ENCODE peak calls at places on chromosomes 11 and 22, in eight cellular contexts. One of them, this sample, is unnamed.

GRCh38 chr11:118988280-118988679 is 9.7 kb upstream of the CENATAC start:
- DNase-seq in AG04449: no peak
- DNase-seq in activated CD8-positive, alpha-beta memory T cell treated with anti-CD3 and anti-CD28 coated beads for 24 hours: no peak
- DNase-seq in activated naive CD8-positive, alpha-beta T cell treated with anti-CD3 and anti-CD28 coated beads for 36 hours: no peak
- DNase-seq in MV-4-11: no peak
- DNase-seq in skeletal muscle cell: no peak
- DNase-seq in HFFc6: no peak
- DNase-seq in nephron progenitor cell: no peak
- DNase-seq in this sample: no peak

GRCh38 chr11:32173435-32173834 is 82.6 kb downstream of the RCN1 start:
- DNase-seq in AG04449: no peak
- DNase-seq in activated CD8-positive, alpha-beta memory T cell treated with anti-CD3 and anti-CD28 coated beads for 24 hours: no peak
- DNase-seq in activated naive CD8-positive, alpha-beta T cell treated with anti-CD3 and anti-CD28 coated beads for 36 hours: peak; percentile 8
- DNase-seq in MV-4-11: peak; percentile 2
- DNase-seq in skeletal muscle cell: peak; percentile 19
- DNase-seq in HFFc6: peak; percentile 53
- DNase-seq in nephron progenitor cell: peak; percentile 67
- DNase-seq in this sample: peak; percentile 47

GRCh38 chr11:125062931-125063428 is at the start of gene SLC37A2:
- DNase-seq in AG04449: no peak
- DNase-seq in activated CD8-positive, alpha-beta memory T cell treated with anti-CD3 and anti-CD28 coated beads for 24 hours: peak; percentile 74
- DNase-seq in activated naive CD8-positive, alpha-beta T cell treated with anti-CD3 and anti-CD28 coated beads for 36 hours: peak; percentile 60
- DNase-seq in MV-4-11: peak; percentile 85
- DNase-seq in skeletal muscle cell: no peak
- DNase-seq in HFFc6: peak; percentile 36
- DNase-seq in nephron progenitor cell: peak; percentile 78
- DNase-seq in this sample: peak; percentile 8

GRCh38 chr11:78080818-78081495 is 1.3 kb upstream of the NDUFC2 start:
- DNase-seq in AG04449: no peak
- DNase-seq in activated CD8-positive, alpha-beta memory T cell treated with anti-CD3 and anti-CD28 coated beads for 24 hours: no peak
- DNase-seq in activated naive CD8-positive, alpha-beta T cell treated with anti-CD3 and anti-CD28 coated beads for 36 hours: no peak
- DNase-seq in MV-4-11: peak; percentile 95
- DNase-seq in skeletal muscle cell: no peak
- DNase-seq in HFFc6: peak; percentile 91
- DNase-seq in nephron progenitor cell: no peak
- DNase-seq in this sample: no peak

GRCh38 chr22:37020192-37020479 is 594 bp downstream of the MPST start:
- DNase-seq in AG04449: no peak
- DNase-seq in activated CD8-positive, alpha-beta memory T cell treated with anti-CD3 and anti-CD28 coated beads for 24 hours: no peak
- DNase-seq in activated naive CD8-positive, alpha-beta T cell treated with anti-CD3 and anti-CD28 coated beads for 36 hours: no peak
- DNase-seq in MV-4-11: peak; percentile 47
- DNase-seq in skeletal muscle cell: no peak
- DNase-seq in HFFc6: peak; percentile 24
- DNase-seq in nephron progenitor cell: no peak
- DNase-seq in this sample: peak; percentile 49

GRCh38 chr22:40033586-40034380 is 39.0 kb downstream of the FAM83F start:
- DNase-seq in AG04449: no peak
- DNase-seq in activated CD8-positive, alpha-beta memory T cell treated with anti-CD3 and anti-CD28 coated beads for 24 hours: no peak
- DNase-seq in activated naive CD8-positive, alpha-beta T cell treated with anti-CD3 and anti-CD28 coated beads for 36 hours: no peak
- DNase-seq in MV-4-11: no peak
- DNase-seq in skeletal muscle cell: no peak
- DNase-seq in HFFc6: no peak
- DNase-seq in nephron progenitor cell: no peak
- DNase-seq in this sample: no peak

GRCh38 chr11:27358306-27358705 is 4.7 kb downstream of the CCDC34 start:
- DNase-seq in AG04449: no peak
- DNase-seq in activated CD8-positive, alpha-beta memory T cell treated with anti-CD3 and anti-CD28 coated beads for 24 hours: no peak
- DNase-seq in activated naive CD8-positive, alpha-beta T cell treated with anti-CD3 and anti-CD28 coated beads for 36 hours: no peak
- DNase-seq in MV-4-11: peak; percentile 20
- DNase-seq in skeletal muscle cell: no peak
- DNase-seq in HFFc6: no peak
- DNase-seq in nephron progenitor cell: no peak
- DNase-seq in this sample: no peak

GRCh38 chr22:44802071-44802700 is 49.8 kb downstream of the ARHGAP8 start:
- DNase-seq in AG04449: no peak
- DNase-seq in activated CD8-positive, alpha-beta memory T cell treated with anti-CD3 and anti-CD28 coated beads for 24 hours: no peak
- DNase-seq in activated naive CD8-positive, alpha-beta T cell treated with anti-CD3 and anti-CD28 coated beads for 36 hours: no peak
- DNase-seq in MV-4-11: no peak
- DNase-seq in skeletal muscle cell: no peak
- DNase-seq in HFFc6: no peak
- DNase-seq in nephron progenitor cell: no peak
- DNase-seq in this sample: no peak

GRCh38 chr22:40819741-40820140 is 595 bp upstream of the SLC25A17 start:
- DNase-seq in AG04449: no peak
- DNase-seq in activated CD8-positive, alpha-beta memory T cell treated with anti-CD3 and anti-CD28 coated beads for 24 hours: no peak
- DNase-seq in activated naive CD8-positive, alpha-beta T cell treated with anti-CD3 and anti-CD28 coated beads for 36 hours: no peak
- DNase-seq in MV-4-11: peak; percentile 52
- DNase-seq in skeletal muscle cell: no peak
- DNase-seq in HFFc6: peak; percentile 58
- DNase-seq in nephron progenitor cell: no peak
- DNase-seq in this sample: no peak

GRCh38 chr11:103281301-103281700 is 172.1 kb downstream of the DYNC2H1 start:
- DNase-seq in AG04449: no peak
- DNase-seq in activated CD8-positive, alpha-beta memory T cell treated with anti-CD3 and anti-CD28 coated beads for 24 hours: no peak
- DNase-seq in activated naive CD8-positive, alpha-beta T cell treated with anti-CD3 and anti-CD28 coated beads for 36 hours: no peak
- DNase-seq in MV-4-11: no peak
- DNase-seq in skeletal muscle cell: no peak
- DNase-seq in HFFc6: peak; percentile 9
- DNase-seq in nephron progenitor cell: no peak
- DNase-seq in this sample: no peak

GRCh38 chr22:45242778-45243191 is 2.1 kb upstream of the KIAA0930 start:
- DNase-seq in AG04449: no peak
- DNase-seq in activated CD8-positive, alpha-beta memory T cell treated with anti-CD3 and anti-CD28 coated beads for 24 hours: no peak
- DNase-seq in activated naive CD8-positive, alpha-beta T cell treated with anti-CD3 and anti-CD28 coated beads for 36 hours: no peak
- DNase-seq in MV-4-11: peak; percentile 21
- DNase-seq in skeletal muscle cell: no peak
- DNase-seq in HFFc6: no peak
- DNase-seq in nephron progenitor cell: no peak
- DNase-seq in this sample: no peak

GRCh38 chr11:20112291-20113146 is 47.8 kb downstream of the DBX1 start:
- DNase-seq in AG04449: peak; percentile 88
- DNase-seq in activated CD8-positive, alpha-beta memory T cell treated with anti-CD3 and anti-CD28 coated beads for 24 hours: no peak
- DNase-seq in activated naive CD8-positive, alpha-beta T cell treated with anti-CD3 and anti-CD28 coated beads for 36 hours: peak; percentile 12
- DNase-seq in MV-4-11: peak; percentile 58
- DNase-seq in skeletal muscle cell: peak; percentile 95
- DNase-seq in HFFc6: peak; percentile 86
- DNase-seq in nephron progenitor cell: no peak
- DNase-seq in this sample: no peak

GRCh38 chr22:30643055-30643875 is 7.7 kb downstream of the SLC35E4 start:
- DNase-seq in AG04449: no peak
- DNase-seq in activated CD8-positive, alpha-beta memory T cell treated with anti-CD3 and anti-CD28 coated beads for 24 hours: no peak
- DNase-seq in activated naive CD8-positive, alpha-beta T cell treated with anti-CD3 and anti-CD28 coated beads for 36 hours: no peak
- DNase-seq in MV-4-11: no peak
- DNase-seq in skeletal muscle cell: no peak
- DNase-seq in HFFc6: no peak
- DNase-seq in nephron progenitor cell: no peak
- DNase-seq in this sample: no peak

GRCh38 chr22:47225931-47226633 is 463.6 kb downstream of the TBC1D22A start:
- DNase-seq in AG04449: no peak
- DNase-seq in activated CD8-positive, alpha-beta memory T cell treated with anti-CD3 and anti-CD28 coated beads for 24 hours: no peak
- DNase-seq in activated naive CD8-positive, alpha-beta T cell treated with anti-CD3 and anti-CD28 coated beads for 36 hours: no peak
- DNase-seq in MV-4-11: no peak
- DNase-seq in skeletal muscle cell: no peak
- DNase-seq in HFFc6: no peak
- DNase-seq in nephron progenitor cell: no peak
- DNase-seq in this sample: no peak

GRCh38 chr11:129392995-129393394 is 17.3 kb downstream of the BARX2 start:
- DNase-seq in AG04449: no peak
- DNase-seq in activated CD8-positive, alpha-beta memory T cell treated with anti-CD3 and anti-CD28 coated beads for 24 hours: no peak
- DNase-seq in activated naive CD8-positive, alpha-beta T cell treated with anti-CD3 and anti-CD28 coated beads for 36 hours: no peak
- DNase-seq in MV-4-11: no peak
- DNase-seq in skeletal muscle cell: no peak
- DNase-seq in HFFc6: no peak
- DNase-seq in nephron progenitor cell: no peak
- DNase-seq in this sample: no peak

GRCh38 chr22:26143801-26144325 is 25.4 kb upstream of the SEZ6L start:
- DNase-seq in AG04449: no peak
- DNase-seq in activated CD8-positive, alpha-beta memory T cell treated with anti-CD3 and anti-CD28 coated beads for 24 hours: no peak
- DNase-seq in activated naive CD8-positive, alpha-beta T cell treated with anti-CD3 and anti-CD28 coated beads for 36 hours: no peak
- DNase-seq in MV-4-11: no peak
- DNase-seq in skeletal muscle cell: no peak
- DNase-seq in HFFc6: no peak
- DNase-seq in nephron progenitor cell: no peak
- DNase-seq in this sample: no peak

GRCh38 chr11:2531277-2531986 is 86.6 kb downstream of the KCNQ1 start:
- DNase-seq in AG04449: no peak
- DNase-seq in activated CD8-positive, alpha-beta memory T cell treated with anti-CD3 and anti-CD28 coated beads for 24 hours: peak; percentile 92
- DNase-seq in activated naive CD8-positive, alpha-beta T cell treated with anti-CD3 and anti-CD28 coated beads for 36 hours: peak; percentile 62
- DNase-seq in MV-4-11: peak; percentile 36
- DNase-seq in skeletal muscle cell: no peak
- DNase-seq in HFFc6: peak; percentile 25
- DNase-seq in nephron progenitor cell: peak; percentile 94
- DNase-seq in this sample: peak; percentile 60

GRCh38 chr11:64210301-64211020 is 3.9 kb downstream of the FERMT3 start:
- DNase-seq in AG04449: no peak
- DNase-seq in activated CD8-positive, alpha-beta memory T cell treated with anti-CD3 and anti-CD28 coated beads for 24 hours: no peak
- DNase-seq in activated naive CD8-positive, alpha-beta T cell treated with anti-CD3 and anti-CD28 coated beads for 36 hours: no peak
- DNase-seq in MV-4-11: no peak
- DNase-seq in skeletal muscle cell: no peak
- DNase-seq in HFFc6: no peak
- DNase-seq in nephron progenitor cell: no peak
- DNase-seq in this sample: no peak

GRCh38 chr22:40799008-40799407 is 20.1 kb downstream of the SLC25A17 start:
- DNase-seq in AG04449: no peak
- DNase-seq in activated CD8-positive, alpha-beta memory T cell treated with anti-CD3 and anti-CD28 coated beads for 24 hours: no peak
- DNase-seq in activated naive CD8-positive, alpha-beta T cell treated with anti-CD3 and anti-CD28 coated beads for 36 hours: no peak
- DNase-seq in MV-4-11: no peak
- DNase-seq in skeletal muscle cell: no peak
- DNase-seq in HFFc6: no peak
- DNase-seq in nephron progenitor cell: no peak
- DNase-seq in this sample: no peak

GRCh38 chr11:86748296-86748695 is 52.0 kb upstream of the PRSS23 start:
- DNase-seq in AG04449: peak; percentile 93
- DNase-seq in activated CD8-positive, alpha-beta memory T cell treated with anti-CD3 and anti-CD28 coated beads for 24 hours: no peak
- DNase-seq in activated naive CD8-positive, alpha-beta T cell treated with anti-CD3 and anti-CD28 coated beads for 36 hours: no peak
- DNase-seq in MV-4-11: no peak
- DNase-seq in skeletal muscle cell: no peak
- DNase-seq in HFFc6: peak; percentile 73
- DNase-seq in nephron progenitor cell: no peak
- DNase-seq in this sample: no peak

GRCh38 chr22:39472570-39473556 is 16.1 kb downstream of the MGAT3 start:
- DNase-seq in AG04449: no peak
- DNase-seq in activated CD8-positive, alpha-beta memory T cell treated with anti-CD3 and anti-CD28 coated beads for 24 hours: no peak
- DNase-seq in activated naive CD8-positive, alpha-beta T cell treated with anti-CD3 and anti-CD28 coated beads for 36 hours: no peak
- DNase-seq in MV-4-11: no peak
- DNase-seq in skeletal muscle cell: no peak
- DNase-seq in HFFc6: no peak
- DNase-seq in nephron progenitor cell: no peak
- DNase-seq in this sample: no peak

GRCh38 chr22:44154431-44154942 is 26.2 kb upstream of the PARVG start:
- DNase-seq in AG04449: peak; percentile 78
- DNase-seq in activated CD8-positive, alpha-beta memory T cell treated with anti-CD3 and anti-CD28 coated beads for 24 hours: no peak
- DNase-seq in activated naive CD8-positive, alpha-beta T cell treated with anti-CD3 and anti-CD28 coated beads for 36 hours: no peak
- DNase-seq in MV-4-11: peak; percentile 75
- DNase-seq in skeletal muscle cell: no peak
- DNase-seq in HFFc6: no peak
- DNase-seq in nephron progenitor cell: no peak
- DNase-seq in this sample: no peak

GRCh38 chr11:113947989-113948388 is 26.9 kb upstream of the HTR3A start:
- DNase-seq in AG04449: no peak
- DNase-seq in activated CD8-positive, alpha-beta memory T cell treated with anti-CD3 and anti-CD28 coated beads for 24 hours: no peak
- DNase-seq in activated naive CD8-positive, alpha-beta T cell treated with anti-CD3 and anti-CD28 coated beads for 36 hours: no peak
- DNase-seq in MV-4-11: no peak
- DNase-seq in skeletal muscle cell: no peak
- DNase-seq in HFFc6: no peak
- DNase-seq in nephron progenitor cell: no peak
- DNase-seq in this sample: no peak

GRCh38 chr22:24937114-24937513 is 9.4 kb downstream of the LHFPL7 start:
- DNase-seq in AG04449: no peak
- DNase-seq in activated CD8-positive, alpha-beta memory T cell treated with anti-CD3 and anti-CD28 coated beads for 24 hours: no peak
- DNase-seq in activated naive CD8-positive, alpha-beta T cell treated with anti-CD3 and anti-CD28 coated beads for 36 hours: no peak
- DNase-seq in MV-4-11: peak; percentile 20
- DNase-seq in skeletal muscle cell: no peak
- DNase-seq in HFFc6: peak; percentile 22
- DNase-seq in nephron progenitor cell: no peak
- DNase-seq in this sample: peak; percentile 38

GRCh38 chr22:24550028-24550901 is 4.7 kb downstream of the GUCD1 start:
- DNase-seq in AG04449: no peak
- DNase-seq in activated CD8-positive, alpha-beta memory T cell treated with anti-CD3 and anti-CD28 coated beads for 24 hours: no peak
- DNase-seq in activated naive CD8-positive, alpha-beta T cell treated with anti-CD3 and anti-CD28 coated beads for 36 hours: no peak
- DNase-seq in MV-4-11: peak; percentile 58
- DNase-seq in skeletal muscle cell: no peak
- DNase-seq in HFFc6: no peak
- DNase-seq in nephron progenitor cell: no peak
- DNase-seq in this sample: no peak

GRCh38 chr11:121800704-121801516 is 315.1 kb downstream of the BLID start:
- DNase-seq in AG04449: no peak
- DNase-seq in activated CD8-positive, alpha-beta memory T cell treated with anti-CD3 and anti-CD28 coated beads for 24 hours: no peak
- DNase-seq in activated naive CD8-positive, alpha-beta T cell treated with anti-CD3 and anti-CD28 coated beads for 36 hours: no peak
- DNase-seq in MV-4-11: no peak
- DNase-seq in skeletal muscle cell: peak; percentile 41
- DNase-seq in HFFc6: no peak
- DNase-seq in nephron progenitor cell: peak; percentile 65
- DNase-seq in this sample: no peak

GRCh38 chr11:94305146-94305545 is 766 bp downstream of the IZUMO1R start:
- DNase-seq in AG04449: no peak
- DNase-seq in activated CD8-positive, alpha-beta memory T cell treated with anti-CD3 and anti-CD28 coated beads for 24 hours: no peak
- DNase-seq in activated naive CD8-positive, alpha-beta T cell treated with anti-CD3 and anti-CD28 coated beads for 36 hours: no peak
- DNase-seq in MV-4-11: no peak
- DNase-seq in skeletal muscle cell: no peak
- DNase-seq in HFFc6: peak; percentile 36
- DNase-seq in nephron progenitor cell: no peak
- DNase-seq in this sample: no peak

GRCh38 chr22:37636186-37636948 is 3.1 kb upstream of the SH3BP1 start:
- DNase-seq in AG04449: no peak
- DNase-seq in activated CD8-positive, alpha-beta memory T cell treated with anti-CD3 and anti-CD28 coated beads for 24 hours: peak; percentile 59
- DNase-seq in activated naive CD8-positive, alpha-beta T cell treated with anti-CD3 and anti-CD28 coated beads for 36 hours: no peak
- DNase-seq in MV-4-11: peak; percentile 70
- DNase-seq in skeletal muscle cell: peak; percentile 65
- DNase-seq in HFFc6: peak; percentile 80
- DNase-seq in nephron progenitor cell: no peak
- DNase-seq in this sample: no peak

GRCh38 chr11:44248109-44248508 is 61.8 kb downstream of the ALX4 start:
- DNase-seq in AG04449: no peak
- DNase-seq in activated CD8-positive, alpha-beta memory T cell treated with anti-CD3 and anti-CD28 coated beads for 24 hours: no peak
- DNase-seq in activated naive CD8-positive, alpha-beta T cell treated with anti-CD3 and anti-CD28 coated beads for 36 hours: no peak
- DNase-seq in MV-4-11: no peak
- DNase-seq in skeletal muscle cell: no peak
- DNase-seq in HFFc6: no peak
- DNase-seq in nephron progenitor cell: no peak
- DNase-seq in this sample: no peak

GRCh38 chr11:12799373-12799835 is 125.2 kb downstream of the TEAD1 start:
- DNase-seq in AG04449: no peak
- DNase-seq in activated CD8-positive, alpha-beta memory T cell treated with anti-CD3 and anti-CD28 coated beads for 24 hours: no peak
- DNase-seq in activated naive CD8-positive, alpha-beta T cell treated with anti-CD3 and anti-CD28 coated beads for 36 hours: no peak
- DNase-seq in MV-4-11: no peak
- DNase-seq in skeletal muscle cell: no peak
- DNase-seq in HFFc6: no peak
- DNase-seq in nephron progenitor cell: no peak
- DNase-seq in this sample: no peak

GRCh38 chr11:76152086-76152658 is 54.1 kb downstream of the WNT11 start:
- DNase-seq in AG04449: no peak
- DNase-seq in activated CD8-positive, alpha-beta memory T cell treated with anti-CD3 and anti-CD28 coated beads for 24 hours: peak; percentile 94
- DNase-seq in activated naive CD8-positive, alpha-beta T cell treated with anti-CD3 and anti-CD28 coated beads for 36 hours: peak; percentile 90
- DNase-seq in MV-4-11: peak; percentile 79
- DNase-seq in skeletal muscle cell: no peak
- DNase-seq in HFFc6: peak; percentile 10
- DNase-seq in nephron progenitor cell: peak; percentile 84
- DNase-seq in this sample: no peak

GRCh38 chr11:117072517-117073218 is 25.6 kb downstream of the SIK3 start:
- DNase-seq in AG04449: peak; percentile 56
- DNase-seq in activated CD8-positive, alpha-beta memory T cell treated with anti-CD3 and anti-CD28 coated beads for 24 hours: no peak
- DNase-seq in activated naive CD8-positive, alpha-beta T cell treated with anti-CD3 and anti-CD28 coated beads for 36 hours: no peak
- DNase-seq in MV-4-11: peak; percentile 93
- DNase-seq in skeletal muscle cell: peak; percentile 75
- DNase-seq in HFFc6: peak; percentile 93
- DNase-seq in nephron progenitor cell: no peak
- DNase-seq in this sample: no peak

GRCh38 chr22:28793976-28794584 is 6.3 kb downstream of the XBP1 start:
- DNase-seq in AG04449: no peak
- DNase-seq in activated CD8-positive, alpha-beta memory T cell treated with anti-CD3 and anti-CD28 coated beads for 24 hours: no peak
- DNase-seq in activated naive CD8-positive, alpha-beta T cell treated with anti-CD3 and anti-CD28 coated beads for 36 hours: no peak
- DNase-seq in MV-4-11: no peak
- DNase-seq in skeletal muscle cell: no peak
- DNase-seq in HFFc6: no peak
- DNase-seq in nephron progenitor cell: no peak
- DNase-seq in this sample: no peak

GRCh38 chr11:62622476-62622875 is 690 bp upstream of the B3GAT3 start:
- DNase-seq in AG04449: no peak
- DNase-seq in activated CD8-positive, alpha-beta memory T cell treated with anti-CD3 and anti-CD28 coated beads for 24 hours: no peak
- DNase-seq in activated naive CD8-positive, alpha-beta T cell treated with anti-CD3 and anti-CD28 coated beads for 36 hours: no peak
- DNase-seq in MV-4-11: no peak
- DNase-seq in skeletal muscle cell: no peak
- DNase-seq in HFFc6: no peak
- DNase-seq in nephron progenitor cell: no peak
- DNase-seq in this sample: no peak